ENCODE peak calls at places on chromosome 12, in ten cellular contexts. One of them, this sample, is unnamed.

GRCh38 chr12:58009355-58009754 is 68.0 kb downstream of the ATP23 start:
- DNase-seq in AG04450: no peak
- DNase-seq in ELF-1: no peak
- DNase-seq in body of pancreas: no peak
- DNase-seq in MV-4-11: no peak
- DNase-seq in posterior vena cava: no peak
- DNase-seq in CD4-positive, CD25-positive, alpha-beta regulatory T cell: no peak
- DNase-seq in nucleus accumbens: no peak
- DNase-seq in suprapubic skin: no peak
- DNase-seq in T-helper 1 cell: no peak
- DNase-seq in this sample: no peak

GRCh38 chr12:66516133-66516532 is 162.7 kb downstream of the GRIP1 start:
- DNase-seq in suprapubic skin: no peak
- DNase-seq in body of pancreas: no peak
- DNase-seq in AG04450: no peak
- DNase-seq in MV-4-11: no peak
- DNase-seq in T-helper 1 cell: no peak
- DNase-seq in posterior vena cava: no peak
- DNase-seq in nucleus accumbens: no peak
- DNase-seq in CD4-positive, CD25-positive, alpha-beta regulatory T cell: no peak
- DNase-seq in ELF-1: no peak
- DNase-seq in this sample: no peak

GRCh38 chr12:130198026-130198662 is 35.9 kb downstream of the FZD10 start:
- DNase-seq in posterior vena cava: no peak
- DNase-seq in nucleus accumbens: no peak
- DNase-seq in CD4-positive, CD25-positive, alpha-beta regulatory T cell: no peak
- DNase-seq in T-helper 1 cell: no peak
- DNase-seq in ELF-1: no peak
- DNase-seq in MV-4-11: no peak
- DNase-seq in body of pancreas: no peak
- DNase-seq in suprapubic skin: no peak
- DNase-seq in AG04450: no peak
- DNase-seq in this sample: no peak

GRCh38 chr12:57614178-57614947 is 3.1 kb downstream of the ARHGEF25 start:
- DNase-seq in MV-4-11: no peak
- DNase-seq in CD4-positive, CD25-positive, alpha-beta regulatory T cell: no peak
- DNase-seq in nucleus accumbens: no peak
- DNase-seq in suprapubic skin: peak
- DNase-seq in AG04450: no peak
- DNase-seq in T-helper 1 cell: no peak
- DNase-seq in ELF-1: peak
- DNase-seq in posterior vena cava: peak
- DNase-seq in body of pancreas: peak
- DNase-seq in this sample: no peak

GRCh38 chr12:76081909-76082308 is 2.6 kb downstream of the NAP1L1 start:
- DNase-seq in body of pancreas: no peak
- DNase-seq in T-helper 1 cell: no peak
- DNase-seq in AG04450: no peak
- DNase-seq in CD4-positive, CD25-positive, alpha-beta regulatory T cell: no peak
- DNase-seq in suprapubic skin: no peak
- DNase-seq in nucleus accumbens: no peak
- DNase-seq in posterior vena cava: no peak
- DNase-seq in ELF-1: no peak
- DNase-seq in MV-4-11: no peak
- DNase-seq in this sample: no peak

GRCh38 chr12:77968571-77968970 is 137.9 kb downstream of the NAV3 start:
- DNase-seq in T-helper 1 cell: no peak
- DNase-seq in MV-4-11: no peak
- DNase-seq in posterior vena cava: no peak
- DNase-seq in nucleus accumbens: no peak
- DNase-seq in body of pancreas: no peak
- DNase-seq in AG04450: no peak
- DNase-seq in CD4-positive, CD25-positive, alpha-beta regulatory T cell: no peak
- DNase-seq in ELF-1: no peak
- DNase-seq in suprapubic skin: no peak
- DNase-seq in this sample: no peak

GRCh38 chr12:70928066-70928465 is 7.5 kb upstream of the PTPRR start:
- DNase-seq in ELF-1: no peak
- DNase-seq in T-helper 1 cell: no peak
- DNase-seq in MV-4-11: no peak
- DNase-seq in AG04450: no peak
- DNase-seq in CD4-positive, CD25-positive, alpha-beta regulatory T cell: no peak
- DNase-seq in nucleus accumbens: no peak
- DNase-seq in body of pancreas: no peak
- DNase-seq in posterior vena cava: no peak
- DNase-seq in suprapubic skin: no peak
- DNase-seq in this sample: no peak

GRCh38 chr12:104526320-104526719 is 69.6 kb downstream of the CHST11 start:
- DNase-seq in posterior vena cava: no peak
- DNase-seq in body of pancreas: no peak
- DNase-seq in AG04450: no peak
- DNase-seq in CD4-positive, CD25-positive, alpha-beta regulatory T cell: no peak
- DNase-seq in suprapubic skin: no peak
- DNase-seq in ELF-1: peak
- DNase-seq in MV-4-11: no peak
- DNase-seq in T-helper 1 cell: no peak
- DNase-seq in nucleus accumbens: no peak
- DNase-seq in this sample: no peak

This sample was measured in RWPE1.